ENCODE peak calls at places on chromosomes 13 and 19, in four cellular contexts. E is SK-N-SH, T is WERI-Rb-1, Q is endodermal cell. Z is an unnamed sample. For H3K27me3, the result is how much of the 10 kb centered on the place peaks cover.

GRCh38 chr19:38392707-38393308 is 4.3 kb downstream of the SPRED3 start:
- DNase-seq in E (no peak), T (no peak), Q (no peak), Z (peak)

GRCh38 chr19:30722801-30723200 is 350.6 kb downstream of the ZNF536 start:
- DNase-seq in E (no peak), T (no peak), Q (no peak), Z (no peak)

GRCh38 chr19:15144046-15144646 is 36.9 kb downstream of the SYDE1 start:
- DNase-seq in E (no peak), T (no peak), Q (peak), Z (no peak)

GRCh38 chr19:33064117-33064777 is 441 bp downstream of the RHPN2 start:
- DNase-seq in E (peak), T (peak), Q (peak), Z (peak)

GRCh38 chr19:31378404-31378803 is 29.2 kb upstream of the TSHZ3 start:
- DNase-seq in E (peak), T (no peak), Q (no peak), Z (peak)

GRCh38 chr13:34817246-34817645 is 124.8 kb upstream of the NBEA start:
- DNase-seq in E (no peak), T (no peak), Q (no peak), Z (no peak)

GRCh38 chr13:36163303-36163702 is 32.1 kb upstream of the DCLK1 start:
- DNase-seq in E (no peak), T (no peak), Q (no peak), Z (no peak)

GRCh38 chr19:5166262-5166661 is 174.3 kb downstream of the PTPRS start:
- DNase-seq in E (no peak), T (no peak), Q (no peak), Z (peak)

GRCh38 chr13:75478659-75479058 is 3.3 kb downstream of the TBC1D4 start:
- DNase-seq in E (no peak), T (no peak), Q (no peak), Z (no peak)

GRCh38 chr19:4474504-4475136 is 2.5 kb downstream of the HDGFL2 start:
- DNase-seq in E (peak), T (peak), Q (peak), Z (peak)

GRCh38 chr13:39684531-39685137 is 29.2 kb downstream of the COG6 start:
- DNase-seq in E (peak), T (no peak), Q (no peak), Z (peak)

GRCh38 chr13:30906411-30906990 is 430 bp downstream of the MEDAG start:
- DNase-seq in E (no peak), T (no peak), Q (peak), Z (peak)

GRCh38 chr13:52851153-52851962 is 2.9 kb upstream of the PCDH8 start:
- DNase-seq in E (peak), T (peak), Q (peak), Z (peak)

GRCh38 chr19:9836021-9836420 is 903 bp downstream of the PIN1 start:
- DNase-seq in E (peak), T (no peak), Q (no peak), Z (no peak)

GRCh38 chr13:31835932-31836331 is 96.6 kb downstream of the RXFP2 start:
- DNase-seq in E (no peak), T (no peak), Q (no peak), Z (peak)

GRCh38 chr19:4449022-4449825 is 8.4 kb downstream of the UBXN6 start:
- DNase-seq in E (peak), T (no peak), Q (no peak), Z (peak)

GRCh38 chr13:72221276-72221962 is 354.4 kb upstream of the DACH1 start:
- DNase-seq in E (no peak), T (peak), Q (peak), Z (peak)

GRCh38 chr13:50226515-50227147 is 211.4 kb downstream of the KCNRG start:
- DNase-seq in E (no peak), T (no peak), Q (no peak), Z (no peak)

DNA sequence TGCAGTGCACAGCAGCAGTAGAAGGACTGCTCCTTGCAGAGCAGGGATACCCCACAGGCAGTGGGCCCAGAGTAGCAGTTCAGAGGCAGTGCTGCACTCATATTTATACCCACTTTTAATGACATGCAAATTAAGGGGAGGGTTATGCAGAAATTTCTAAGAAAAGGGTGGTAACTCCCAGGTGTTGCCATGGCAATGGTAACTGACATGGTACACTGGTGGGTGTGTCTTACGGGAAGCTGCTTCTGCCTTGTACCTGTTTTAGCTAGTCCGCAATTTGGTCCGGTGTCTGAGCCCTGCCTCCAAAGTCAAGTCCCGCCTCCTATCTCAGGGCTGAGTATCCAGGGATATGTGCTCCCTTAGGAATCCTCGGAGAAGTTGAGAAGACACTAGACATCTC is 79.2 kb upstream of the UQCRFS1 start:
- DNase-seq in E (no peak), T (no peak), Q (no peak), Z (no peak)
- H3K27me3 ChIP-seq in E (under half), T (half or more), Q (under half), Z (under half)

GRCh38 chr13:66623129-66623528 is 607.0 kb downstream of the PCDH9 start:
- DNase-seq in E (no peak), T (no peak), Q (no peak), Z (no peak)

GRCh38 chr13:66624302-66624701 is 605.8 kb downstream of the PCDH9 start:
- DNase-seq in E (no peak), T (no peak), Q (no peak), Z (no peak)

GRCh38 chr13:66612983-66613382 is 617.2 kb downstream of the PCDH9 start:
- DNase-seq in E (no peak), T (peak), Q (no peak), Z (no peak)

GRCh38 chr13:66617786-66618185 is 612.4 kb downstream of the PCDH9 start:
- DNase-seq in E (no peak), T (no peak), Q (no peak), Z (no peak)

DNA sequence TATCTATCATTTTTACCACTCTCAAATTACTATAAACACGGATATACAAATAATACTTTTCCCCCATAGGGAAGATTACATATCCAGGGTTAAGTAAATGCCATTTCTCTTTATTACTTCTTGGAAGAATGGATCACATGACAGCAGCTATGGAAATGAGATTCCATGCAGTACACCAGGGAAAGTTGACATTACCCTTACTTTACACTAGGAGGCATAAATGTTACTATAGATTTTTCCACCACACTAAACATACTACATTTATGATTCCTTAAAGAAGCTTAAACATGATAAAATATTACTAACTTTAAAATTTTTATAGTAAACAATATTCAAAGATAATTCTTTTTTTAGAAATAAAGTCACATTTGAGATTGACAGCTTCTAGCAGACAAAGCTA is 611.4 kb downstream of the PCDH9 start:
- DNase-seq in E (peak), T (no peak), Q (no peak), Z (peak)
- TF ChIP-seq CTCF in E (peak), T (no peak), Q (peak), Z (peak)

DNA sequence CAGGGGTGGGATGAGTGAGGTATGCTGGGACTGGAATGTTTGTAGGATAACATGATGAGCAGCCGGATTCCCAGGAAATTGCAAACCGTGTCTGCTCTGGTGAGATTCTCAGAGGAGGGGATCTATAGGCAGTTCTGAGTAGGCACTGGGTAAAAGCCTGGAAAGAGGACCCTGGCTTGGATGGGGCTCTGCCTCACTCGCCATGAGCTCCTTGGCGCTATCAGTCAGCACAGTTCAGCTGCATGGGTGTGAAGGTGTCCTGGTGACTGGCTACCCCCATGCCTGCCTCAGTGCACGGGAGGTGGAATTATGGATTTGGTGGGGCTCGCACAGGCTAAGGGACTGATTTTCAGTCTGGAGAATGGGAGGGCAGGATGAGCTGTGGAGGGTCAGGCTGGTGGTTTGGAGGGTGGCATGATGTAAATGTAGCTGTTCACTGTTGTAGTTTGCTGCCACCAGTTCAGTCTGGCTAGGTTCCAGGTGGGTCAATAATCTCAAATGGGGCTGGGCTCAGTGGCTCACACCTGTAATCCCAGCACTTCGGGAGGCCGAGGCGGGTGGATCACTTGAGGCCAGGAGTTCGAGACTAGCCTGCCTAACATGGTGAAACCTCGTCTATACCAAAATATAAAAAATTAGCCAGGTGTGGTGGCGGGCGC is 9.2 kb upstream of the ZNF627 start:
- DNase-seq in E (no peak), T (peak), Q (no peak), Z (no peak)
- H3K4me3 ChIP-seq in E (peak), T (no peak), Q (no peak), Z (no peak)

DNA sequence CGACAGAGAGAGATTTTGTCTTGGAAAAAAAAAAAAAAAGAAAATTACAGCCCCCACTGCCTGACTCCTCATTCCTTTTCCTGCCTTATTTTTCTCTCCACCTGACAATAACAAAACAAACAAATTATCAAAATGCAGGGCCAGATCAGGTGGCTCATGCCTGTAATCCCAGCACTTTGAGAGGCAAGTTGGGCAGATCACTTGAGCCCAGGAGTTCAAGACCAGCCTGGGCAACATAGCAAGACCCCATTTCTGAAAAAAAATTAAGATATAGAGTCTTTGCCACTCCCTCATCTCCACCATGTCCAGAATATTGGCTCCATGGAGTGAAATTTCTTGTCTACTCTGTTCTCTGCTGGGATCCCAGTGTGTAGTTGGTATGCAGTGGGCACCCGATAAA is 7.2 kb downstream of the CERS4 start:
- DNase-seq in E (no peak), T (no peak), Q (no peak), Z (peak)
- H3K27me3 ChIP-seq in E (under half), T (under half), Q (under half), Z (under half)

GRCh38 chr19:13104848-13105646 is 2.4 kb upstream of the LYL1 start:
- DNase-seq in E (no peak), T (no peak), Q (no peak), Z (no peak)
- TF ChIP-seq CTCF in E (no peak), T (no peak), Q (no peak), Z (no peak)

GRCh38 chr13:74062933-74063332 is 71.3 kb downstream of the KLF12 start:
- DNase-seq in E (no peak), T (no peak), Q (no peak), Z (peak)
- H3K4me3 ChIP-seq in E (no peak), T (no peak), Q (no peak), Z (peak)

GRCh38 chr13:83024955-83025594 is 857.2 kb downstream of the SLITRK1 start:
- DNase-seq in E (no peak), T (no peak), Q (peak), Z (no peak)

GRCh38 chr13:83024226-83024625 is 858.0 kb downstream of the SLITRK1 start:
- DNase-seq in E (no peak), T (no peak), Q (no peak), Z (no peak)

GRCh38 chr13:83019986-83020385 is 862.3 kb downstream of the SLITRK1 start:
- DNase-seq in E (no peak), T (no peak), Q (no peak), Z (no peak)
- H3K27me3 ChIP-seq in E (under half), T (under half), Q (under half), Z (under half)

DNA sequence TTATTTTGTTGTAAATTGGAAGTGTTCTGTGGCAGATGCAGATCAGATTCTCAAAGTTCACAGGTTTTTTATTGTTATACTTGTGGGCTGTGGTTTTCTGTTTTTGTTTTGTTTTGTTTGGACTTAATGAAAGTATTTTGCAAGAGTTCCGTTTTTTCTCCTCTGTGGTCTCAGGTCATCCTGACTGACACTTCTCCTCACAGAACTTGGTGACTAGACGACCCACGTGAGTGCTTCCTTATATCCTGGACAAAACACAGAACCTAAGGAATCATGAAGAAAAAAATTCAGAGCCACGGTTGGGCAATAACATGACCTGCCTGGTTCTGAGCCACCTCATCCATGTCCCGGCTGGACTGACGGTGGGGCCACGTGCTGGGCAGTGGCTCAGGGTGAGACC is 2.5 kb upstream of the RFPL4AL1 start:
- DNase-seq in E (no peak), T (no peak), Q (no peak), Z (no peak)
- TF ChIP-seq CTCF in E (no peak), T (no peak), Q (no peak), Z (no peak)